ENCODE peak calls at places on chromosome 10, in eight cellular contexts. F, H, J, R, Y, L, O and S are unnamed samples.
A peak's percentile ranks its signal among the peaks of the same experiment; 100 is the strongest.

GRCh38 chr10:77581738-77582137 is 55.9 kb downstream of the KCNMA1 start:
- DNase-seq in H (no peak), O (no peak), F (no peak), R (no peak), Y (no peak), J (no peak), L (no peak), S (no peak)

GRCh38 chr10:2278391-2278790 is 541.1 kb upstream of the ADARB2 start:
- DNase-seq in O (no peak), H (no peak), L (no peak), R (no peak), Y (no peak), J (no peak), F (no peak), S (no peak)

GRCh38 chr10:100340948-100341847 is 5.8 kb upstream of the SCD start:
- DNase-seq in O (no peak), H (no peak), L (no peak), Y (no peak), F (no peak), J (no peak), R (no peak), S (no peak)

GRCh38 chr10:30387646-30388243 is 38.7 kb upstream of the MTPAP start:
- DNase-seq in J (peak; percentile 61), F (peak; percentile 56), H (no peak), R (no peak), Y (no peak), L (peak; percentile 73), O (no peak), S (peak; percentile 62)

GRCh38 chr10:60426425-60426824 is 36.8 kb upstream of the ANK3 start:
- DNase-seq in J (peak; percentile 86), H (no peak), L (peak; percentile 96), Y (no peak), O (peak; percentile 61), F (peak; percentile 26), R (no peak), S (peak; percentile 87)

GRCh38 chr10:132265878-132266496 is 41.8 kb downstream of the STK32C start:
- DNase-seq in H (no peak), F (no peak), O (no peak), R (peak; percentile 52), J (no peak), L (peak; percentile 47), Y (no peak), S (no peak)

GRCh38 chr10:62057359-62057758 is 155.9 kb downstream of the ARID5B start:
- DNase-seq in L (no peak), H (no peak), R (no peak), O (no peak), Y (no peak), F (no peak), J (peak; percentile 4), S (no peak)

GRCh38 chr10:30176182-30176581 is 116.8 kb upstream of the JCAD start:
- DNase-seq in H (no peak), O (peak; percentile 45), J (peak; percentile 57), F (no peak), L (peak; percentile 85), Y (no peak), R (no peak), S (peak; percentile 64)

GRCh38 chr10:97040248-97040584 is 145.5 kb downstream of the SLIT1 start:
- DNase-seq in L (no peak), H (no peak), F (no peak), J (no peak), R (no peak), Y (no peak), O (no peak), S (no peak)

GRCh38 chr10:75401569-75402485 is at the start of gene ZNF503:
- DNase-seq in J (peak; percentile 97), O (peak; percentile 95), F (peak; percentile 98), H (peak; percentile 55), L (peak; percentile 99), R (peak; percentile 93), Y (peak; percentile 91), S (peak; percentile 97)

GRCh38 chr10:17905491-17905890 is 46.2 kb upstream of the SLC39A12 start:
- DNase-seq in H (no peak), J (peak; percentile 24), R (no peak), Y (no peak), O (no peak), L (no peak), F (no peak), S (peak; percentile 55)

GRCh38 chr10:114262478-114262877 is 23.4 kb downstream of the VWA2 start:
- DNase-seq in F (no peak), O (no peak), H (no peak), L (no peak), Y (no peak), J (no peak), R (peak; percentile 69), S (no peak)

GRCh38 chr10:5871596-5871995 is 18.1 kb downstream of the ANKRD16 start:
- DNase-seq in Y (no peak), O (peak; percentile 34), J (no peak), R (no peak), F (no peak), H (no peak), L (peak; percentile 41), S (no peak)

GRCh38 chr10:2985729-2986232 is 81.6 kb upstream of the PFKP start:
- DNase-seq in H (no peak), R (peak; percentile 53), Y (no peak), J (peak; percentile 56), F (peak; percentile 74), L (peak; percentile 74), O (no peak), S (peak; percentile 28)

GRCh38 chr10:132452216-132452650 is 55.2 kb downstream of the PWWP2B start:
- DNase-seq in H (peak; percentile 36), F (no peak), R (peak; percentile 78), Y (no peak), L (no peak), O (no peak), J (no peak), S (no peak)

GRCh38 chr10:78802406-78802805 is 266.4 kb upstream of the ZMIZ1 start:
- DNase-seq in R (no peak), Y (peak; percentile 52), J (no peak), H (no peak), L (no peak), O (no peak), F (no peak), S (no peak)

GRCh38 chr10:125095776-125096175 is 64.6 kb downstream of the CTBP2 start:
- DNase-seq in F (no peak), J (no peak), H (no peak), Y (no peak), O (no peak), L (no peak), R (no peak), S (no peak)

GRCh38 chr10:131648386-131649020 is 252.3 kb upstream of the PPP2R2D start:
- DNase-seq in R (no peak), Y (no peak), O (no peak), H (no peak), J (no peak), L (no peak), F (no peak), S (no peak)

GRCh38 chr10:93718937-93719725 is 16.7 kb upstream of the FRA10AC1 start:
- DNase-seq in R (no peak), J (no peak), L (no peak), O (no peak), F (no peak), Y (no peak), H (no peak), S (no peak)

GRCh38 chr10:133452453-133452852 is 1.3 kb upstream of the SCART1 start:
- DNase-seq in O (no peak), J (no peak), L (no peak), R (no peak), H (no peak), F (no peak), Y (no peak), S (no peak)

GRCh38 chr10:90960355-90960814 is 39.5 kb upstream of the ANKRD1 start:
- DNase-seq in Y (no peak), F (no peak), J (peak; percentile 96), R (no peak), O (peak; percentile 32), L (peak; percentile 89), H (no peak), S (peak; percentile 98)